ENCODE peak calls at places on chromosomes 1 and 21, in eight cellular contexts. Q, L, F, J, Z, I, M and N are unnamed samples. For H3K4me1, the result is how much of the 10 kb centered on the place peaks cover.

GRCh38 chr1:108556501-108556900 is 3.4 kb upstream of the EEIG2 start:
- DNase-seq in J (no peak), Z (no peak), L (no peak), F (no peak), M (no peak), Q (no peak), I (no peak), N (no peak)

GRCh38 chr1:107935396-107936064 is 29.4 kb downstream of the VAV3 start:
- DNase-seq in J (no peak), Z (peak), M (peak), F (no peak), Q (no peak), I (no peak), L (no peak), N (no peak)

GRCh38 chr1:47181955-47182680 is 7.7 kb downstream of the PDZK1IP1 start:
- DNase-seq in J (peak), M (no peak), L (peak), Q (peak), I (peak), Z (no peak), F (no peak), N (no peak)

GRCh38 chr1:231278100-231278790 is 37.2 kb downstream of the GNPAT start:
- DNase-seq in F (no peak), M (no peak), Q (peak), J (no peak), Z (no peak), I (no peak), L (no peak), N (peak)

GRCh38 chr1:192786617-192787016 is 22.2 kb upstream of the RGS2 start:
- DNase-seq in L (no peak), Q (no peak), J (no peak), M (no peak), F (no peak), I (no peak), Z (no peak), N (no peak)

GRCh38 chr1:95953005-95953404 is 719.0 kb downstream of the RWDD3 start:
- DNase-seq in L (no peak), Z (no peak), F (peak), J (peak), I (no peak), Q (peak), M (no peak), N (no peak)

GRCh38 chr1:45037456-45037855 is 25.4 kb downstream of the UROD start:
- DNase-seq in M (no peak), I (peak), L (no peak), Q (no peak), J (peak), Z (no peak), F (no peak), N (no peak)

GRCh38 chr1:3742439-3743298 is 9.6 kb upstream of the CCDC27 start:
- DNase-seq in L (peak), F (no peak), Z (no peak), M (no peak), J (no peak), Q (no peak), I (no peak), N (no peak)

GRCh38 chr21:41834252-41834925 is 44.8 kb downstream of the PRDM15 start:
- DNase-seq in M (no peak), I (no peak), Z (no peak), Q (no peak), L (peak), F (no peak), J (no peak), N (no peak)

GRCh38 chr1:161399257-161399998 is 31.8 kb upstream of the CFAP126 start:
- DNase-seq in M (peak), F (peak), L (peak), Z (peak), Q (peak), I (peak), J (peak), N (peak)

GRCh38 chr1:77725706-77726105 is 33.9 kb downstream of the USP33 start:
- DNase-seq in L (no peak), I (no peak), J (no peak), M (no peak), Q (no peak), F (no peak), Z (no peak), N (no peak)

GRCh38 chr1:3306583-3307285 is 147.7 kb upstream of the ARHGEF16 start:
- DNase-seq in Q (no peak), I (no peak), F (no peak), L (no peak), J (peak), M (no peak), Z (no peak), N (no peak)

GRCh38 chr1:4071675-4072074 is 171.6 kb upstream of the C1orf174 start:
- DNase-seq in J (no peak), I (no peak), M (no peak), F (no peak), Z (no peak), Q (no peak), L (peak), N (no peak)

GRCh38 chr1:218467101-218467728 is 122.1 kb downstream of the TGFB2 start:
- DNase-seq in J (no peak), M (no peak), Z (no peak), F (no peak), L (no peak), Q (no peak), I (no peak), N (peak)

GRCh38 chr1:168483531-168483930 is 60.3 kb downstream of the XCL2 start:
- DNase-seq in M (no peak), J (peak), F (no peak), I (no peak), L (no peak), Q (no peak), Z (no peak), N (no peak)

GRCh38 chr1:85612704-85613361 is 32.3 kb downstream of the CCN1 start:
- DNase-seq in M (no peak), I (peak), Z (no peak), J (peak), Q (peak), F (peak), L (no peak), N (peak)

GRCh38 chr1:51669191-51669590 is 52.3 kb downstream of the OSBPL9 start:
- DNase-seq in M (no peak), J (no peak), F (no peak), Z (no peak), L (no peak), I (no peak), Q (peak), N (no peak)

GRCh38 chr1:1399870-1400575 is 888 bp upstream of the CCNL2 start:
- DNase-seq in I (no peak), M (no peak), Q (no peak), Z (no peak), F (peak), L (no peak), J (peak), N (peak)

GRCh38 chr1:1403543-1404112 is 3.5 kb downstream of the MRPL20 start:
- DNase-seq in Q (no peak), I (no peak), Z (no peak), J (no peak), F (no peak), L (no peak), M (no peak), N (no peak)

GRCh38 chr1:1400576-1401456 is 1.7 kb upstream of the CCNL2 start:
- DNase-seq in F (no peak), J (no peak), M (no peak), L (no peak), Z (no peak), I (no peak), Q (no peak), N (peak)

GRCh38 chr1:1401457-1402010 is 2.4 kb upstream of the CCNL2 start:
- DNase-seq in M (no peak), F (no peak), L (no peak), I (no peak), Q (no peak), Z (no peak), J (no peak), N (no peak)

GRCh38 chr1:1402081-1402900 is 3.2 kb upstream of the CCNL2 start:
- DNase-seq in F (peak), J (peak), Z (no peak), L (no peak), I (peak), M (no peak), Q (peak), N (peak)
- H3K27ac ChIP-seq in F (peak), J (no peak), Z (no peak), L (no peak), I (no peak), M (no peak), Q (no peak), N (no peak)

DNA sequence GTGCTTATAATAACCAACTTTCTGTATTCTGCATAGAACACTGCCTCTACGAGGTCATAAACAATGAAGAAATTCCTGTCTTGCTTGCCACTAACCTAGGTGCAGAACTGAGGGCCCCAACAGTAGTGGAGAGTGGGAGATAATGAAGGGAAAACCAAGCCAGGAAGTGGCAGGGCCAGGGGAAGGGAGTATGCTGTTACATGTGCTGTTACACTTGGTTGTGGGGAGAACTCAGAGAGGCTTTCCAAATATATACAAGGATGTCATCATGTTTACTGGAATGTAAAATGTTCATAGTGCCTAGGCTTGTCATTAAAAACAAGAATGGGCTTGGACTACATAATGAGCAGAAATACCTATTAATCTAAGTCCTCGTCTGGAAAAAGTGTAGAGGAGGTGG is 31.1 kb downstream of the NHLH2 start:
- DNase-seq in Q (no peak), Z (no peak), M (no peak), J (peak), I (no peak), L (no peak), F (no peak), N (no peak)
- H3K4me1 ChIP-seq in Q (under half), Z (under half), M (under half), J (under half), I (under half), L (under half), F (under half), N (under half)

GRCh38 chr1:8378981-8379470 is 61.1 kb downstream of the SLC45A1 start:
- DNase-seq in Z (no peak), M (no peak), I (no peak), F (no peak), Q (no peak), L (no peak), J (no peak), N (no peak)

GRCh38 chr1:8379513-8380186 is 61.7 kb downstream of the SLC45A1 start:
- DNase-seq in Q (no peak), I (no peak), F (peak), Z (no peak), L (no peak), J (no peak), M (no peak), N (no peak)

GRCh38 chr1:8378202-8378601 is 60.3 kb downstream of the SLC45A1 start:
- DNase-seq in Q (no peak), J (peak), F (no peak), I (no peak), L (no peak), Z (no peak), M (no peak), N (peak)

GRCh38 chr1:8376358-8376840 is 58.5 kb downstream of the SLC45A1 start:
- DNase-seq in Z (no peak), J (no peak), I (no peak), Q (no peak), M (no peak), L (no peak), F (no peak), N (no peak)

DNA sequence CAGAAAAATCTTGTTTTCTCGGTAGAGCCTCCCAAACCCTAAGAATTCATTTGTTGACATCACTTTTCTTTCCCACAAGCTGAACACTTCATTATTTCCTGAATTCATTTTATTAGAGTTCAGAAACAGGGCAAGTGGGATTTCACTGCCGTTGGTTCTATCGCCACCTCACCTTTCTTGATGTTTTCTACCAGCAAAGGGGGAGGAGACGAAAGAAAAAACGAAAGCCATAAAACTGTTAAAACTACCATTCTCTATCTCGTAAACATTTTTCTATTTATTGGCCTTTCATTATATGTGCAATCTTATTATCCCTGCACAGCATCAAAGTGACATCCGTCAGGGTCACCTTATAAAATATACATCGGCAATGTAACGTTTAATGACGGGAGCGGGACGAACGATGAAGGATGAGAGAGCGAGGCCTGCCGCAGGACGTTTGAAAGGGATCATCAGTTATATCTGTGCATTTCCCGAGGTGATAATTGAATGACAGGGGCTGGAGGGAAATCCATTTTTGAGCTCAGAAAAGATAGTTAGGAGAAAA is 59.5 kb downstream of the SLC45A1 start:
- DNase-seq in J (no peak), Q (no peak), F (no peak), M (no peak), L (no peak), Z (no peak), I (no peak), N (no peak)
- H3K27ac ChIP-seq in J (peak), Q (no peak), F (no peak), M (no peak), L (peak), Z (no peak), I (no peak), N (no peak)

DNA sequence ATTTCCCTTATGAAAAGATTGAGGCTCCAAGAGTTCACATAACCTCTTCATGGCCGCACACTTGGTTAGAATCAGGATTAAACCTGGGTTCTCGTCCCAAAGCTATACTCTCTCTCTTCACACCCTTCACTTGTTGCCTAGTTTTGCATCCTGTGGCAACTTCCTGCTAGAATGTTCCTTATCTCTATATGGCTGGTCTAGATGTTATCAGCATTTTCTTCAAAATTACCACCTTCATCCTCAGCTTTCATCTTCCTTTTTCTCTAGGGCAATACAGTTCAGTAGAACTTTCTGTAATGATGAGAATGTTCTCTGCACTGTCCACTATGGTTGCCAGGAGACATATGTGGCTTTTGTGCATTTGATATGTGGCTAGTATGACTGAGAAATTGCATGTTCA is 31.1 kb upstream of the BCAR3 start:
- DNase-seq in I (no peak), F (no peak), J (no peak), Q (no peak), Z (no peak), M (no peak), L (no peak), N (no peak)
- H3K4me1 ChIP-seq in I (under half), F (under half), J (under half), Q (under half), Z (half or more), M (under half), L (under half), N (under half)